ENCODE peak calls at places on chromosomes 3 and 15, in six cellular contexts. O, B, L, J, N and S are unnamed samples.

GRCh38 chr3:43346990-43347749 is 60.8 kb downstream of the SNRK start:
- DNase-seq in O (no peak), B (no peak), L (no peak), J (peak; percentile 22), N (no peak), S (peak; percentile 87)

GRCh38 chr3:13718437-13718836 is 161.4 kb downstream of the WNT7A start:
- DNase-seq in O (peak; percentile 12), B (no peak), L (no peak), J (no peak), N (no peak), S (no peak)

GRCh38 chr3:175743733-175744400 is 884.7 kb downstream of the NAALADL2 start:
- DNase-seq in O (no peak), B (no peak), L (no peak), J (no peak), N (no peak), S (no peak)

GRCh38 chr3:8500966-8501365 is 657 bp upstream of the LMCD1 start:
- DNase-seq in O (no peak), B (no peak), L (no peak), J (no peak), N (no peak), S (no peak)

GRCh38 chr3:188170461-188171459 is 16.8 kb downstream of the LPP start:
- DNase-seq in O (peak; percentile 54), B (no peak), L (no peak), J (no peak), N (no peak), S (no peak)

GRCh38 chr3:153285194-153285641 is 123.2 kb downstream of the RAP2B start:
- DNase-seq in O (no peak), B (no peak), L (no peak), J (no peak), N (peak; percentile 5), S (no peak)

GRCh38 chr15:86849563-86849962 is 769.9 kb downstream of the AGBL1 start:
- DNase-seq in O (no peak), B (no peak), L (no peak), J (no peak), N (no peak), S (no peak)

GRCh38 chr3:7683431-7683830 is 818.2 kb upstream of the LMCD1 start:
- DNase-seq in O (no peak), B (no peak), L (no peak), J (no peak), N (no peak), S (no peak)

GRCh38 chr15:52128568-52128967 is 16.0 kb upstream of the BCL2L10 start:
- DNase-seq in O (no peak), B (no peak), L (no peak), J (no peak), N (no peak), S (no peak)

GRCh38 chr15:44082558-44083151 is 112.4 kb downstream of the FRMD5 start:
- DNase-seq in O (no peak), B (no peak), L (no peak), J (no peak), N (no peak), S (no peak)

GRCh38 chr3:136545664-136546266 is 206.4 kb downstream of the STAG1 start:
- DNase-seq in O (no peak), B (no peak), L (no peak), J (no peak), N (no peak), S (no peak)

GRCh38 chr3:183634707-183635106 is 716 bp upstream of the KLHL24 start:
- DNase-seq in O (no peak), B (no peak), L (no peak), J (peak; percentile 29), N (no peak), S (no peak)

GRCh38 chr3:135125171-135125801 is 330.2 kb downstream of the EPHB1 start:
- DNase-seq in O (no peak), B (no peak), L (no peak), J (peak; percentile 39), N (peak; percentile 83), S (no peak)

GRCh38 chr15:73341886-73342600 is 26.7 kb downstream of the HCN4 start:
- DNase-seq in O (no peak), B (peak; percentile 28), L (no peak), J (no peak), N (no peak), S (no peak)

GRCh38 chr3:32842531-32842931 is 24.7 kb downstream of the TRIM71 start:
- DNase-seq in O (peak; percentile 24), B (no peak), L (no peak), J (peak; percentile 51), N (no peak), S (no peak)

GRCh38 chr15:70271422-70272088 is 173.8 kb upstream of the TLE3 start:
- DNase-seq in O (no peak), B (no peak), L (peak; percentile 30), J (no peak), N (no peak), S (no peak)

GRCh38 chr15:33194237-33194636 is 277 bp downstream of the FMN1 start:
- DNase-seq in O (no peak), B (no peak), L (no peak), J (no peak), N (no peak), S (no peak)

GRCh38 chr3:132803889-132804288 is 81.7 kb upstream of the NPHP3 start:
- DNase-seq in O (no peak), B (no peak), L (no peak), J (no peak), N (no peak), S (no peak)

GRCh38 chr3:129609591-129610169 is 3.2 kb upstream of the PLXND1 start:
- DNase-seq in O (no peak), B (no peak), L (no peak), J (no peak), N (no peak), S (no peak)

GRCh38 chr15:92902723-92903587 is 2.8 kb downstream of the CHD2 start:
- DNase-seq in O (no peak), B (no peak), L (no peak), J (peak; percentile 58), N (no peak), S (no peak)

DNA sequence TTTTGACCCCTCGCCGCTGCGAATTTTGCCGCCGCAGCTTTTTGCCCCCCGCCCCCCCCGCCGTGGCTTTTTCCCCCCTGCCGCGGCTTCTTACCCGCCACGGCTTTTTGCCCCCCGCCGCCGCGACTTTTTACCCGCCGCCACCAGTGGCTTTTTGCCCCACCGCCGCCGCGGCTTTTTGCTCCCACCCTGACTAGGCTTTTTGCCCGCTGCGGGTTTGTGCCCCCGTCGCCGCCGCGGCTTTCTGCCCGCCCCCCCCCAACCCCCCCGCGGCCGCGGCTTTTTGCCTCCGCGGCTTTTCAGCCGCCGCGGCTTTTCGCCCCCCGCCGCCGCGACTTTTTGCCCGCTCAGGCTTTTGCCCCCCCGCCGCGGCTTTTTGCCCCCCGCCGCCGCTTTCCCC is 598.1 kb downstream of the GOLGA6L6 start:
- DNase-seq in O (no peak), B (no peak), L (no peak), J (no peak), N (no peak), S (no peak)
- H3K9me3 ChIP-seq in O (no peaks in the 10 kb centered on the region), B (peaks cover 4% of the 10 kb centered on the region), L (peaks cover 13% of the 10 kb centered on the region), J (no peaks in the 10 kb centered on the region), N (no peaks in the 10 kb centered on the region), S (no peaks in the 10 kb centered on the region)

DNA sequence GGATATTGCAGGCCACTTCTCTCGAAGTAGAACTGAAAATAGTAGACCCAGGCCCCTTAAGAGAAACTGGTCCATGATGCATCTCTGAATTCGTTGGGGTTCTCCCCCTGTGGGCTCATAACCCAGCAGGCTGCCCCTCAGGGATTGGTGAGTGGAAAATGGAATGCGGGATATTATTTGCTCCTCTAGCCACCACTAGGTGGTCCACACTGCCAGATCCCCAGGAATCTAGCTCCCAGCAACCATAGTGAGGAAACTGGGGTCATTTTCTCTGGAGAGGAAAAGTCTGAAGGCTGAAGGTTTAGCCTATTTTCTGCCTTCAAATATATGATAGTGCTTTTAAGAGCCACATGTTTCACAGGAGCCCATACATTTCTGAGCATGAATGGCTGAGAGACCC is 6.7 kb downstream of the CX3CR1 start:
- DNase-seq in O (no peak), B (no peak), L (no peak), J (no peak), N (no peak), S (no peak)
- H3K27me3 ChIP-seq in O (no peaks in the 10 kb centered on the region), B (no peaks in the 10 kb centered on the region), L (no peaks in the 10 kb centered on the region), J (no peaks in the 10 kb centered on the region), N (no peaks in the 10 kb centered on the region), S (no peaks in the 10 kb centered on the region)

DNA sequence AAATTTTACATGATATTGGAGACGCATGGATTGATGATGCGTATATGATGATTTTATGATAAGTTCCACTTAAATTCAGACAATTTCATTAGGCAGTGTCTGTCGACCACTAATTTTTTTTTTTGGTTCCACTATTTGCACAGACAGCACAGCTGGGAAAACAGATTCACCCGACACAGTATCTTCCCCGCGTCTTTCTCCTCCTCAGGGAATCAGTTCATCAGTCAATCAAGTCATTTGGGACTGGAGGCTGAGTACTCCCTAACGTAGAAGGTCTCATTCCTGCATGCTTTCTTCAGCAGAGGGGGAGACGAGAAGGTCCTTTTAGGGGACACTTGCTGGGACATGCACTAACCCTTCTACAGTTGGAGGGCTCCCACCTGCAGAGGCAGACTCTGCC is 148.7 kb downstream of the LMLN start:
- DNase-seq in O (no peak), B (no peak), L (no peak), J (no peak), N (no peak), S (no peak)
- H3K9me3 ChIP-seq in O (no peaks in the 10 kb centered on the region), B (no peaks in the 10 kb centered on the region), L (no peaks in the 10 kb centered on the region), J (no peaks in the 10 kb centered on the region), N (no peaks in the 10 kb centered on the region), S (peaks cover 11% of the 10 kb centered on the region)

DNA sequence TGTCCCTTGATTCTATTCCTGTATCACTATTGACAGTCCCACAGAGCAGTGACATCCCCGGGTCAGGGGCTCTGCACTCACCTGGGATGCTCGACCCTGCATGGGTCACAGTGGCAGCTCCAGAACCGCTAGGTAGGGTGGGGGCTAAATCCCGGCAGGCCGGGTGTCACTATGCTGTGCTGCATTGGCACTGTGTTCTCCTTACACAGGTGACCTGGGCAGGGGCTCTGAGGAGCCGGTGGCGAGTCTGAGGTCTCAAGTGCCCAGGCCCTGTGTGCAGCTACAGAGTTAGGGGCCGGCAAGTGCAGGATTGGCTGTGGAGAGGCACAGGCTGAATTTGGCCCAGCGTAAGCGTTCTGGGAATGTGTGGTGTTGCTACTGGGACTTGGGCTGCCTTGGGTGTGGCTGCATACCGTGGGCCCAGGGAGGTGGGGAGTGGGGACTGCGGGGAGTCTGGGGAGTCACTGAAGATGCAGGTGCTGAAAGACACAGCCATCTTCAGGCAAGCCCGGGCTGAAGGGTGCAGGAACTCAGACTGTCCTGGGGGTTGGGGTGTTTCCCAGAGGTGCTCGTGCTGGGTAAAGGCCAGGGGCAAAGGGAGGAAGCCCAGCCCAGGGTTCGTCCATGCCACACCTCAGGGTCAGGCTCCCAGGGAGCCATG is 102.6 kb upstream of the PRR20G start:
- DNase-seq in O (no peak), B (no peak), L (no peak), J (no peak), N (no peak), S (no peak)
- H3K27me3 ChIP-seq in O (no peaks in the 10 kb centered on the region), B (no peaks in the 10 kb centered on the region), L (peaks cover 16% of the 10 kb centered on the region), J (peaks cover 40% of the 10 kb centered on the region), N (no peaks in the 10 kb centered on the region), S (no peaks in the 10 kb centered on the region)